ENCODE peak calls at places on chromosomes 13 and 19, in ten cellular contexts. X is stimulated activated CD4-positive, alpha-beta T cell treated with anti-CD3 and anti-CD28 coated beads, Interleukin-15, amount 100 ng/mL, for 48 hours; A is H7; J is EL; O is fibroblast of the aortic adventitia; M is mesenteric fat pad; R is hepatic stellate cell; E is glomerular endothelial cell; W is choroid plexus epithelial cell; D is GM20000. K is an unnamed sample.

GRCh38 chr19:31532034-31532433 is 182.8 kb upstream of the TSHZ3 start:
- DNase-seq in X (no peak), A (no peak), J (no peak), O (no peak), M (no peak), R (no peak), E (no peak), W (no peak), D (no peak), K (no peak)

GRCh38 chr19:2381151-2381822 is 21.2 kb downstream of the TMPRSS9 start:
- DNase-seq in X (no peak), A (peak; percentile 43), J (no peak), O (peak; percentile 21), M (no peak), R (no peak), E (no peak), W (peak; percentile 78), D (no peak), K (no peak)

GRCh38 chr19:3054265-3054971 is 7.9 kb downstream of the TLE5 start:
- DNase-seq in X (no peak), A (no peak), J (no peak), O (no peak), M (no peak), R (no peak), E (no peak), W (no peak), D (no peak), K (no peak)

GRCh38 chr19:18294467-18294864 is 13.0 kb upstream of the JUND start:
- DNase-seq in X (peak; percentile 92), A (peak; percentile 74), J (no peak), O (no peak), M (no peak), R (no peak), E (no peak), W (no peak), D (no peak), K (no peak)

GRCh38 chr13:113052206-113052605 is 53.4 kb upstream of the F7 start:
- DNase-seq in X (no peak), A (no peak), J (no peak), O (no peak), M (no peak), R (no peak), E (no peak), W (no peak), D (no peak), K (no peak)

GRCh38 chr13:109332501-109333499 is 453.6 kb downstream of the IRS2 start:
- DNase-seq in X (no peak), A (no peak), J (no peak), O (no peak), M (no peak), R (no peak), E (no peak), W (no peak), D (no peak), K (no peak)

GRCh38 chr19:35868172-35868822 is at the start of gene APLP1:
- DNase-seq in X (peak; percentile 67), A (peak; percentile 91), J (peak; percentile 53), O (peak; percentile 58), M (no peak), R (peak; percentile 67), E (no peak), W (no peak), D (peak; percentile 85), K (no peak)

GRCh38 chr13:98570929-98571372 is 6.0 kb downstream of the STK24 start:
- DNase-seq in X (no peak), A (no peak), J (no peak), O (no peak), M (no peak), R (peak; percentile 87), E (no peak), W (peak; percentile 35), D (peak; percentile 86), K (peak; percentile 77)

GRCh38 chr19:2271516-2272103 is 10.4 kb downstream of the PEAK3 start:
- DNase-seq in X (no peak), A (peak; percentile 61), J (peak; percentile 91), O (peak; percentile 71), M (no peak), R (peak; percentile 91), E (no peak), W (peak; percentile 58), D (no peak), K (no peak)

GRCh38 chr19:13103961-13104847 is 1.5 kb upstream of the LYL1 start:
- DNase-seq in X (peak; percentile 66), A (peak; percentile 97), J (no peak), O (no peak), M (no peak), R (peak; percentile 58), E (no peak), W (no peak), D (peak; percentile 86), K (no peak)